ENCODE peak calls at places on chromosomes 7 and 10, in four cellular contexts. E, V, G and R are unnamed samples. For H3K9me3 and H3K4me1, the result is how much of the 10 kb centered on the place peaks cover.

GRCh38 chr7:70744414-70744942 is 387.5 kb upstream of the GALNT17 start:
- DNase-seq in E (no peak), V (no peak), G (no peak), R (no peak)

GRCh38 chr10:114822771-114823463 is 1.3 kb downstream of the FHIP2A start:
- DNase-seq in E (no peak), V (no peak), G (no peak), R (no peak)

GRCh38 chr7:103564416-103564815 is 118.4 kb upstream of the SLC26A5 start:
- DNase-seq in E (no peak), V (no peak), G (no peak), R (no peak)

GRCh38 chr10:112580267-112580666 is 133.3 kb downstream of the VTI1A start:
- DNase-seq in E (no peak), V (no peak), G (no peak), R (no peak)

GRCh38 chr7:91632948-91633519 is 247.5 kb downstream of the MTERF1 start:
- DNase-seq in E (no peak), V (no peak), G (no peak), R (no peak)

GRCh38 chr7:128189231-128189930 is 51.7 kb upstream of the LEP start:
- DNase-seq in E (no peak), V (no peak), G (no peak), R (no peak)

GRCh38 chr10:10320981-10321380 is 696.7 kb upstream of the CELF2 start:
- DNase-seq in E (no peak), V (no peak), G (no peak), R (no peak)

GRCh38 chr10:31749293-31749692 is 179.3 kb downstream of the ARHGAP12 start:
- DNase-seq in E (no peak), V (peak), G (no peak), R (no peak)

GRCh38 chr7:142961973-142962913 is at the start of gene KEL:
- DNase-seq in E (no peak), V (no peak), G (no peak), R (no peak)

GRCh38 chr7:66741706-66742053 is 1.1 kb downstream of the RABGEF1 start:
- DNase-seq in E (no peak), V (no peak), G (peak), R (no peak)

GRCh38 chr10:71218046-71218832 is 5.9 kb downstream of the UNC5B start:
- DNase-seq in E (no peak), V (no peak), G (peak), R (peak)

GRCh38 chr7:98282727-98283126 is 1.2 kb downstream of the BRI3 start:
- DNase-seq in E (no peak), V (no peak), G (no peak), R (no peak)

GRCh38 chr10:90133606-90134005 is 432.2 kb downstream of the KIF20B start:
- DNase-seq in E (no peak), V (no peak), G (no peak), R (no peak)

GRCh38 chr10:90138844-90139243 is 437.5 kb downstream of the KIF20B start:
- DNase-seq in E (no peak), V (no peak), G (no peak), R (no peak)

GRCh38 chr10:90136731-90137316 is 435.4 kb downstream of the KIF20B start:
- DNase-seq in E (no peak), V (no peak), G (no peak), R (no peak)
- H3K9me3 ChIP-seq in E (under half), V (under half), G (under half), R (under half)

DNA sequence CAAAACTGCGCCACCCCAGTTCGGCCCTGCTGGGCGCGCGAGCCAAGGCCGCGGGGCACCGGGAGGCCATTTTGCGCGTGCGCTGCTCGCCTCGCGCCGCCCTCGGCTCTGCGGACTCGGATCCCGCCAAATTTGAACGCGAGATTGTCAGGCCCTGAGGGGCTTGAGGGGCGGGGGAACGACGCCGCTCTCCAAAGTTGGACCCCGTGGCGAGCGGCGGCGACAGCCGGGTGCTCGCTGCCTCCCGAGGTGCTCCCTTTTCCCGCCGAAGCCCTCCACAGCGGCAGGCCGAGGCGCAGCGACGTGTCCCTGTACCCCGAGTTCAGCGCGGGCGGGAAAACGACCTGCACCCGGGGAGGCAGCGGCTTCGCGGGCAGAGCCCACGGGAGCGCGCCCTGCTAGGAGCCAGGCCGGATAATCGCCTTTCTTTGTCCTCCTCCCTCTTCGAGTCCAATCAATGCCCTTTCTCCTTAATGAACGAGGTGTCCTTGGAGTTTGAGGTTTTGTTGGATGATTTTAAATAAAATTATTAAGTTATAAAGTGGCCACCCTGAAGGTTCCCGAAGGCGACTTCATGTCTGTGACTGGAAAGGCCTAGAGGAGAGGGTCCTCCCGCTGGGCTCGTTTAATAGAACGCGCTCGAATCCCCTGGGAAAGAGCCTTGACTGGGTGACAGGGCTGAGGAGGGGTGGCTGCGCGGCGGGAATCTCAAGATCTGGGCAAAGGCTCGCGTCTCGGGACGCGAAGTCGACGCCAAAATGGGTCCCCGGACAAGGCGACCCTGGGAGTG is 10.7 kb upstream of the SPAG6 start:
- DNase-seq in E (no peak), V (peak), G (no peak), R (no peak)
- H3K4me1 ChIP-seq in E (under half), V (under half), G (under half), R (under half)

GRCh38 chr7:50766808-50767207 is 15.9 kb downstream of the GRB10 start:
- DNase-seq in E (no peak), V (no peak), G (no peak), R (no peak)
- H3K9me3 ChIP-seq in E (under half), V (under half), G (under half), R (under half)

GRCh38 chr10:79128241-79128922 is 59.6 kb downstream of the ZMIZ1 start:
- DNase-seq in E (no peak), V (no peak), G (no peak), R (no peak)
- H3K4me1 ChIP-seq in E (half or more), V (half or more), G (half or more), R (half or more)

DNA sequence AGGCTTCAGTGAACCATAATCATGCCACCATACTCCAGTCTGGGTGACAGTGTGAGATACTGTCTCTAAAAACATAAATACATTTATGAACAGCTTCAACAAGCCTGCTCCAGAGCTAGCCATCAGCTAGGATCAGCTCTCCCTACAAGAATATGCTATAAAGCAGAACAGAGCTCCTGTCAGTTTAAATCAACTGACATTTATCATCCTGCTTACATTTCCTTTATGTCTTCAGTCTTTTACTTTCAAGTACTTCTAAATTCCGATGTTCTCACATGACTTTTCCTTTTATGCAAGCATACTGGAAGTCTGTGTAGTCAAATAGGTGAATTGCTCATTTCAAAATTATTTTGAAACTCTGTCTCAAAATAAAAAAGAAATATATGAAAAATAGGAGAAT is 64.6 kb downstream of the COA1 start:
- DNase-seq in E (no peak), V (no peak), G (no peak), R (no peak)
- H3K9me3 ChIP-seq in E (under half), V (under half), G (under half), R (under half)

DNA sequence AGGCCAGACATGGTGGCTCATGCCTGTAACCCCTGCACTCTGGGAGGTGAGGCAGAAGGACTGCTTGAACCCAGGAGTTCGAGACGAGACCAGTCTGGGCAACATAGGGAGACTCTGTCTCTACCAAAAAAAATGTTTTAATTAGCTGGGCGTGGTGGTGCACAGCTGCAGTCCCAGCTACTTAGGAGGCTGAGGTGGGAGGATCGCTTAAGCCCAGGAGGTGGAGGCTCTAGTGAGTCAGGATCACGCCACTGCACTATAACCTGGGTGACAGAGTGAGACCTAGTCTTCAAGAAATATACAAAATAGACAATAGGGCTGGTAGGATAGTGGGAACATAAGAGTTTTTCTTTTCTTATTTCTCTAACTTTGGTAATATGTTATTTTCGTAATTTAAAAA is 50.2 kb downstream of the CREB3L2 start:
- DNase-seq in E (no peak), V (no peak), G (no peak), R (no peak)
- H3K4me1 ChIP-seq in E (under half), V (under half), G (half or more), R (half or more)

GRCh38 chr7:99860281-99861127 is 16.3 kb downstream of the OR2AE1 start:
- DNase-seq in E (no peak), V (peak), G (peak), R (peak)
- H3K9me3 ChIP-seq in E (under half), V (under half), G (under half), R (under half)